ENCODE peak calls at places on chromosome 20, in seven cellular contexts. Z, S, E, M, A, H and F are unnamed samples.

GRCh38 chr20:37294262-37294981 is 5.0 kb downstream of the MANBAL start:
- DNase-seq in Z (peak; percentile 90), S (no peak), E (no peak), M (peak; percentile 66), A (no peak), H (no peak), F (no peak)

GRCh38 chr20:43209831-43210230 is 20.1 kb upstream of the PTPRT start:
- DNase-seq in Z (no peak), S (no peak), E (no peak), M (no peak), A (no peak), H (no peak), F (no peak)

GRCh38 chr20:32678948-32679347 is 5.2 kb upstream of the C20orf203 start:
- DNase-seq in Z (peak; percentile 74), S (no peak), E (no peak), M (peak; percentile 83), A (no peak), H (no peak), F (no peak)

GRCh38 chr20:34891166-34892062 is 15.0 kb downstream of the ACSS2 start:
- DNase-seq in Z (peak; percentile 89), S (no peak), E (no peak), M (peak; percentile 74), A (no peak), H (no peak), F (no peak)

GRCh38 chr20:36474563-36474962 is 66.8 kb upstream of the MYL9 start:
- DNase-seq in Z (no peak), S (no peak), E (no peak), M (no peak), A (no peak), H (no peak), F (no peak)

GRCh38 chr20:24425523-24425922 is 43.9 kb upstream of the SYNDIG1 start:
- DNase-seq in Z (no peak), S (no peak), E (no peak), M (no peak), A (no peak), H (no peak), F (no peak)

GRCh38 chr20:58084966-58085365 is 143.5 kb downstream of the ANKRD60 start:
- DNase-seq in Z (peak; percentile 46), S (no peak), E (no peak), M (no peak), A (no peak), H (no peak), F (no peak)

GRCh38 chr20:44319880-44320422 is 8.9 kb upstream of the FITM2 start:
- DNase-seq in Z (no peak), S (no peak), E (no peak), M (no peak), A (no peak), H (no peak), F (no peak)

GRCh38 chr20:50980851-50981713 is 22.5 kb downstream of the MOCS3 start:
- DNase-seq in Z (peak; percentile 87), S (peak; percentile 45), E (peak; percentile 78), M (peak; percentile 64), A (peak; percentile 62), H (peak; percentile 63), F (peak; percentile 48)

GRCh38 chr20:25039697-25040437 is 18.1 kb downstream of the ACSS1 start:
- DNase-seq in Z (peak; percentile 64), S (no peak), E (no peak), M (peak; percentile 95), A (no peak), H (no peak), F (no peak)

GRCh38 chr20:14921546-14921945 is 584.1 kb upstream of the FLRT3 start:
- DNase-seq in Z (peak; percentile 43), S (no peak), E (no peak), M (peak; percentile 56), A (no peak), H (no peak), F (no peak)

GRCh38 chr20:47551841-47552240 is 50.2 kb downstream of the NCOA3 start:
- DNase-seq in Z (peak; percentile 44), S (no peak), E (peak; percentile 27), M (no peak), A (no peak), H (no peak), F (no peak)

GRCh38 chr20:53154540-53154939 is 182.4 kb downstream of the TSHZ2 start:
- DNase-seq in Z (peak; percentile 81), S (no peak), E (no peak), M (peak; percentile 6), A (no peak), H (no peak), F (no peak)

GRCh38 chr20:59131541-59132285 is 31.9 kb upstream of the ZNF831 start:
- DNase-seq in Z (no peak), S (no peak), E (no peak), M (no peak), A (no peak), H (no peak), F (no peak)

GRCh38 chr20:55365745-55366144 is 639.6 kb downstream of the CBLN4 start:
- DNase-seq in Z (no peak), S (no peak), E (no peak), M (no peak), A (no peak), H (no peak), F (no peak)

GRCh38 chr20:38604873-38605303 is 3.3 kb downstream of the ARHGAP40 start:
- DNase-seq in Z (peak; percentile 21), S (no peak), E (no peak), M (no peak), A (no peak), H (no peak), F (no peak)

GRCh38 chr20:4297141-4297826 is 281.9 kb upstream of the RNF24 start:
- DNase-seq in Z (peak; percentile 94), S (no peak), E (no peak), M (peak; percentile 94), A (no peak), H (no peak), F (no peak)

GRCh38 chr20:62010551-62011402 is 54.9 kb downstream of the TAF4 start:
- DNase-seq in Z (peak; percentile 76), S (peak; percentile 53), E (peak; percentile 71), M (peak; percentile 42), A (peak; percentile 58), H (peak; percentile 37), F (peak; percentile 61)

GRCh38 chr20:57392512-57393271 is 1.5 kb downstream of the RBM38 start:
- DNase-seq in Z (no peak), S (peak; percentile 77), E (peak; percentile 67), M (no peak), A (peak; percentile 83), H (peak; percentile 57), F (peak; percentile 84)

GRCh38 chr20:48910360-48910781 is 11.1 kb upstream of the ARFGEF2 start:
- DNase-seq in Z (no peak), S (peak; percentile 17), E (no peak), M (no peak), A (peak; percentile 9), H (no peak), F (no peak)

GRCh38 chr20:17636523-17637412 is 45.3 kb downstream of the RRBP1 start:
- DNase-seq in Z (no peak), S (no peak), E (no peak), M (no peak), A (no peak), H (no peak), F (no peak)

GRCh38 chr20:12821249-12821648 is 187.5 kb upstream of the SPTLC3 start:
- DNase-seq in Z (no peak), S (no peak), E (no peak), M (no peak), A (no peak), H (no peak), F (no peak)

GRCh38 chr20:9130407-9130995 is 61.6 kb downstream of the PLCB4 start:
- DNase-seq in Z (no peak), S (no peak), E (no peak), M (no peak), A (no peak), H (no peak), F (no peak)

GRCh38 chr20:51120438-51120837 is 97.5 kb upstream of the KCNG1 start:
- DNase-seq in Z (no peak), S (no peak), E (no peak), M (no peak), A (no peak), H (no peak), F (no peak)

GRCh38 chr20:32763202-32763999 is 1.2 kb downstream of the DNMT3B start:
- DNase-seq in Z (peak; percentile 24), S (no peak), E (peak; percentile 36), M (no peak), A (no peak), H (no peak), F (no peak)

GRCh38 chr20:4060856-4061440 is 45.6 kb upstream of the RNF24 start:
- DNase-seq in Z (no peak), S (no peak), E (no peak), M (no peak), A (no peak), H (no peak), F (no peak)

GRCh38 chr20:51134405-51134804 is 111.5 kb upstream of the KCNG1 start:
- DNase-seq in Z (no peak), S (no peak), E (no peak), M (no peak), A (no peak), H (no peak), F (no peak)

GRCh38 chr20:62647521-62648317 is 5.4 kb downstream of the SLCO4A1 start:
- DNase-seq in Z (no peak), S (no peak), E (no peak), M (no peak), A (no peak), H (no peak), F (no peak)

GRCh38 chr20:62633571-62634329 is 8.6 kb upstream of the SLCO4A1 start:
- DNase-seq in Z (peak; percentile 22), S (no peak), E (no peak), M (no peak), A (no peak), H (no peak), F (no peak)